ENCODE peak calls at places on chromosomes 1 and 21, in five cellular contexts. One of them, this sample, is unnamed. For H3K4me1, the result is how much of the 10 kb centered on the place peaks cover.

GRCh38 chr1:64505944-64506658 is 36.2 kb downstream of the CACHD1 start:
- DNase-seq in suprapubic skin: no peak
- DNase-seq in uterus: peak
- DNase-seq in A673: no peak
- DNase-seq in keratinocyte: no peak
- DNase-seq in this sample: peak

GRCh38 chr1:204477036-204477740 is 17.4 kb downstream of the PIK3C2B start:
- DNase-seq in suprapubic skin: no peak
- DNase-seq in uterus: no peak
- DNase-seq in keratinocyte: no peak
- DNase-seq in A673: no peak
- DNase-seq in this sample: no peak

GRCh38 chr1:212692774-212693644 is 6.6 kb downstream of the BATF3 start:
- DNase-seq in A673: no peak
- DNase-seq in uterus: no peak
- DNase-seq in suprapubic skin: no peak
- DNase-seq in keratinocyte: peak
- DNase-seq in this sample: no peak

GRCh38 chr1:19799233-19799876 is 361 bp downstream of the TMCO4 start:
- DNase-seq in keratinocyte: no peak
- DNase-seq in suprapubic skin: no peak
- DNase-seq in uterus: no peak
- DNase-seq in A673: peak
- DNase-seq in this sample: peak

GRCh38 chr1:154483941-154484803 is 17.8 kb upstream of the TDRD10 start:
- DNase-seq in keratinocyte: peak
- DNase-seq in suprapubic skin: no peak
- DNase-seq in uterus: no peak
- DNase-seq in A673: peak
- DNase-seq in this sample: no peak

GRCh38 chr21:33212159-33212851 is 17.4 kb upstream of the IFNAR2 start:
- DNase-seq in keratinocyte: peak
- DNase-seq in uterus: no peak
- DNase-seq in A673: no peak
- DNase-seq in suprapubic skin: no peak
- DNase-seq in this sample: no peak

GRCh38 chr1:59692591-59692990 is 122.2 kb upstream of the HOOK1 start:
- DNase-seq in keratinocyte: no peak
- DNase-seq in suprapubic skin: no peak
- DNase-seq in uterus: peak
- DNase-seq in A673: peak
- DNase-seq in this sample: no peak

GRCh38 chr21:26388731-26389231 is 184.3 kb downstream of the CYYR1 start:
- DNase-seq in suprapubic skin: no peak
- DNase-seq in A673: peak
- DNase-seq in keratinocyte: no peak
- DNase-seq in uterus: no peak
- DNase-seq in this sample: no peak

GRCh38 chr1:77506771-77507170 is 175.7 kb downstream of the ZZZ3 start:
- DNase-seq in A673: no peak
- DNase-seq in keratinocyte: no peak
- DNase-seq in uterus: no peak
- DNase-seq in suprapubic skin: no peak
- DNase-seq in this sample: no peak

GRCh38 chr1:215146252-215146975 is 63.9 kb downstream of the KCNK2 start:
- DNase-seq in A673: peak
- DNase-seq in suprapubic skin: no peak
- DNase-seq in uterus: no peak
- DNase-seq in keratinocyte: no peak
- DNase-seq in this sample: peak

GRCh38 chr1:198352975-198353695 is 187.3 kb downstream of the ATP6V1G3 start:
- DNase-seq in suprapubic skin: no peak
- DNase-seq in uterus: no peak
- DNase-seq in keratinocyte: no peak
- DNase-seq in A673: no peak
- DNase-seq in this sample: no peak

GRCh38 chr1:16253332-16253922 is 16.4 kb upstream of the CPLANE2 start:
- DNase-seq in A673: no peak
- DNase-seq in keratinocyte: no peak
- DNase-seq in uterus: no peak
- DNase-seq in suprapubic skin: no peak
- DNase-seq in this sample: no peak

GRCh38 chr1:229381234-229381633 is 38.4 kb upstream of the CCSAP start:
- DNase-seq in A673: no peak
- DNase-seq in suprapubic skin: no peak
- DNase-seq in uterus: no peak
- DNase-seq in keratinocyte: no peak
- DNase-seq in this sample: no peak

GRCh38 chr1:224407546-224408293 is 26.9 kb downstream of the WDR26 start:
- DNase-seq in uterus: no peak
- DNase-seq in A673: no peak
- DNase-seq in suprapubic skin: no peak
- DNase-seq in keratinocyte: no peak
- DNase-seq in this sample: no peak

GRCh38 chr1:214369364-214369763 is 88.4 kb downstream of the SMYD2 start:
- DNase-seq in suprapubic skin: no peak
- DNase-seq in keratinocyte: no peak
- DNase-seq in uterus: no peak
- DNase-seq in A673: no peak
- DNase-seq in this sample: no peak

GRCh38 chr21:15005391-15005790 is 59.4 kb downstream of the NRIP1 start:
- DNase-seq in suprapubic skin: no peak
- DNase-seq in keratinocyte: no peak
- DNase-seq in uterus: no peak
- DNase-seq in A673: no peak
- DNase-seq in this sample: no peak

GRCh38 chr1:51344602-51345299 is 14.4 kb upstream of the TTC39A start:
- DNase-seq in keratinocyte: no peak
- DNase-seq in A673: no peak
- DNase-seq in uterus: no peak
- DNase-seq in suprapubic skin: no peak
- DNase-seq in this sample: peak

GRCh38 chr1:19078503-19078902 is 122.0 kb upstream of the IFFO2 start:
- DNase-seq in uterus: no peak
- DNase-seq in suprapubic skin: no peak
- DNase-seq in A673: no peak
- DNase-seq in keratinocyte: no peak
- DNase-seq in this sample: no peak

GRCh38 chr1:220521755-220522154 is 6.2 kb upstream of the MARK1 start:
- DNase-seq in uterus: no peak
- DNase-seq in keratinocyte: no peak
- DNase-seq in suprapubic skin: no peak
- DNase-seq in A673: no peak
- DNase-seq in this sample: no peak

GRCh38 chr1:84929581-84929980 is 36.6 kb upstream of the LPAR3 start:
- DNase-seq in keratinocyte: no peak
- DNase-seq in uterus: no peak
- DNase-seq in suprapubic skin: no peak
- DNase-seq in A673: no peak
- DNase-seq in this sample: no peak

GRCh38 chr1:226697151-226697575 is 41.9 kb downstream of the ITPKB start:
- DNase-seq in keratinocyte: peak
- DNase-seq in suprapubic skin: no peak
- DNase-seq in A673: no peak
- DNase-seq in uterus: no peak
- DNase-seq in this sample: no peak
- H3K27ac ChIP-seq in keratinocyte: peak
- H3K27ac ChIP-seq in suprapubic skin: peak
- H3K27ac ChIP-seq in A673: no peak
- H3K27ac ChIP-seq in uterus: no peak
- H3K27ac ChIP-seq in this sample: no peak

DNA sequence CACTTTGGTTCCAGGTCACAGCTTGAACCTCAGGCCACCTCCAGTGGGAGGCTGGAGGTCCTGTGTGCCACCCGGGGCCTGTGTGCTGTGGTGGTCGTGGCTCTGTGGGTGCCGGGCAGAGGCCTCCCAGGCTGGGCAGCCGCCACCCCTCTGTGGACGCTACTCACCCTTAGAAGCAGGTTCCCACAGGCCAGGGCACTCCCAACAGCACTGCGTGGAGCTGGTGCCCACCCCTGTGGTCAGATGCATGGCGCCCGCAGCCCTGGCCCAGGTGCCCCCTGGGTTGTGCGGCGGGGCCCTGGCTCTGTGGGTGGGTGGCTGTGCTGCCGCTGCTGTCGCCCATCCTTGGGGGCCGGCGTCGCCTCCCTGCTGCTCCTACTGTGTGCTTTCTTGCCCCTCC is 39.7 kb downstream of the SKI start:
- DNase-seq in keratinocyte: no peak
- DNase-seq in suprapubic skin: no peak
- DNase-seq in A673: no peak
- DNase-seq in uterus: no peak
- DNase-seq in this sample: no peak
- H3K4me1 ChIP-seq in keratinocyte: under half
- H3K4me1 ChIP-seq in suprapubic skin: half or more
- H3K4me1 ChIP-seq in A673: under half
- H3K4me1 ChIP-seq in uterus: half or more
- H3K4me1 ChIP-seq in this sample: under half

GRCh38 chr1:62852253-62852652 is 68.3 kb downstream of the ATG4C start:
- DNase-seq in uterus: no peak
- DNase-seq in suprapubic skin: no peak
- DNase-seq in A673: no peak
- DNase-seq in keratinocyte: no peak
- DNase-seq in this sample: no peak

DNA sequence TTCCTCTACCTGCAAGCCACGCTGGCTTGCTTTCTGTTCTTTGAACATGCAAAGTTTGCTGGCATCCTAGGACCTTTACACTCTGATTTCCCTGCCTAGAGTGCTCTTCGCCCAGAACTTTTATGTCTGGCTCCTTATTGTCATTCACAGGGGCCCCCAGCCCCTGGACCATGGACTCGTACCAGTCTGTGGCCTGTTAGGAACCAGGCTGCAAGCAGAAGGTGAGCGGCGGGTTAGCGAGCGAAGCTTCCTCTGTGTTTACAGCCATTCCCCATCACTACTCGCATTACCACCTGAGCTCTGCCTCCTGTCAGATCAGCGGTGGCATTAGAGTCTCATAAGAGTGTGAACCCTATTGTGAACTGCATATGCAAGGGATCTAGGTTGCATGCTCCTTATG is 73.0 kb downstream of the ATG4C start:
- DNase-seq in suprapubic skin: no peak
- DNase-seq in keratinocyte: no peak
- DNase-seq in A673: no peak
- DNase-seq in uterus: no peak
- DNase-seq in this sample: no peak
- H3K27ac ChIP-seq in suprapubic skin: no peak
- H3K27ac ChIP-seq in keratinocyte: no peak
- H3K27ac ChIP-seq in A673: no peak
- H3K27ac ChIP-seq in uterus: no peak
- H3K27ac ChIP-seq in this sample: no peak

GRCh38 chr1:228141871-228142615 is 2.0 kb downstream of the GUK1 start:
- DNase-seq in uterus: peak
- DNase-seq in suprapubic skin: no peak
- DNase-seq in keratinocyte: no peak
- DNase-seq in A673: no peak
- DNase-seq in this sample: no peak

GRCh38 chr1:228141082-228141870 is 1.2 kb downstream of the GUK1 start:
- DNase-seq in uterus: peak
- DNase-seq in A673: peak
- DNase-seq in keratinocyte: no peak
- DNase-seq in suprapubic skin: no peak
- DNase-seq in this sample: peak

GRCh38 chr1:228139406-228139930 is 611 bp upstream of the GUK1 start:
- DNase-seq in suprapubic skin: no peak
- DNase-seq in keratinocyte: no peak
- DNase-seq in uterus: no peak
- DNase-seq in A673: no peak
- DNase-seq in this sample: no peak

GRCh38 chr1:228140724-228141081 is 624 bp downstream of the GUK1 start:
- DNase-seq in keratinocyte: no peak
- DNase-seq in uterus: no peak
- DNase-seq in suprapubic skin: no peak
- DNase-seq in A673: no peak
- DNase-seq in this sample: no peak

GRCh38 chr1:228139931-228140723 is at the start of gene GUK1:
- DNase-seq in suprapubic skin: peak
- DNase-seq in A673: peak
- DNase-seq in keratinocyte: peak
- DNase-seq in uterus: peak
- DNase-seq in this sample: peak
- H3K4me1 ChIP-seq in suprapubic skin: half or more
- H3K4me1 ChIP-seq in A673: under half
- H3K4me1 ChIP-seq in keratinocyte: under half
- H3K4me1 ChIP-seq in uterus: under half
- H3K4me1 ChIP-seq in this sample: under half

GRCh38 chr1:55167224-55167623 is 47.9 kb downstream of the USP24 start:
- DNase-seq in keratinocyte: no peak
- DNase-seq in A673: no peak
- DNase-seq in uterus: no peak
- DNase-seq in suprapubic skin: no peak
- DNase-seq in this sample: no peak

GRCh38 chr1:55169126-55169525 is 46.0 kb downstream of the USP24 start:
- DNase-seq in keratinocyte: no peak
- DNase-seq in suprapubic skin: no peak
- DNase-seq in uterus: no peak
- DNase-seq in A673: no peak
- DNase-seq in this sample: no peak

GRCh38 chr1:55168353-55168752 is 46.8 kb downstream of the USP24 start:
- DNase-seq in keratinocyte: no peak
- DNase-seq in A673: no peak
- DNase-seq in uterus: no peak
- DNase-seq in suprapubic skin: no peak
- DNase-seq in this sample: no peak

GRCh38 chr1:55170426-55170825 is 44.7 kb downstream of the USP24 start:
- DNase-seq in A673: no peak
- DNase-seq in keratinocyte: no peak
- DNase-seq in suprapubic skin: no peak
- DNase-seq in uterus: no peak
- DNase-seq in this sample: no peak

GRCh38 chr1:55164906-55165305 is 50.3 kb downstream of the USP24 start:
- DNase-seq in suprapubic skin: no peak
- DNase-seq in A673: no peak
- DNase-seq in uterus: no peak
- DNase-seq in keratinocyte: no peak
- DNase-seq in this sample: no peak
- H3K27ac ChIP-seq in suprapubic skin: no peak
- H3K27ac ChIP-seq in A673: no peak
- H3K27ac ChIP-seq in uterus: no peak
- H3K27ac ChIP-seq in keratinocyte: no peak
- H3K27ac ChIP-seq in this sample: no peak

GRCh38 chr1:109208847-109209463 is 4.8 kb upstream of the SARS1 start:
- DNase-seq in A673: no peak
- DNase-seq in keratinocyte: no peak
- DNase-seq in uterus: no peak
- DNase-seq in suprapubic skin: no peak
- DNase-seq in this sample: no peak

GRCh38 chr1:109207472-109208103 is 6.1 kb upstream of the SARS1 start:
- DNase-seq in uterus: no peak
- DNase-seq in keratinocyte: no peak
- DNase-seq in suprapubic skin: no peak
- DNase-seq in A673: no peak
- DNase-seq in this sample: no peak

GRCh38 chr1:109210058-109210457 is 3.7 kb upstream of the SARS1 start:
- DNase-seq in keratinocyte: no peak
- DNase-seq in A673: no peak
- DNase-seq in uterus: no peak
- DNase-seq in suprapubic skin: no peak
- DNase-seq in this sample: no peak

GRCh38 chr1:109206324-109206723 is 7.4 kb upstream of the SARS1 start:
- DNase-seq in A673: no peak
- DNase-seq in uterus: no peak
- DNase-seq in keratinocyte: no peak
- DNase-seq in suprapubic skin: no peak
- DNase-seq in this sample: no peak

GRCh38 chr1:109208431-109208830 is 5.3 kb upstream of the SARS1 start:
- DNase-seq in A673: no peak
- DNase-seq in uterus: no peak
- DNase-seq in suprapubic skin: no peak
- DNase-seq in keratinocyte: no peak
- DNase-seq in this sample: no peak
- H3K4me1 ChIP-seq in A673: under half
- H3K4me1 ChIP-seq in uterus: under half
- H3K4me1 ChIP-seq in suprapubic skin: under half
- H3K4me1 ChIP-seq in keratinocyte: under half
- H3K4me1 ChIP-seq in this sample: under half